ENCODE peak calls at places on chromosomes 13 and 19, in four cellular contexts. E, A, W and R are unnamed samples.

GRCh38 chr13:33678906-33679657 is 138.9 kb upstream of the RFC3 start:
- DNase-seq in E (no peak), A (no peak), W (peak; percentile 77), R (peak; percentile 1)

GRCh38 chr13:59728896-59729545 is 434.7 kb downstream of the DIAPH3 start:
- DNase-seq in W (no peak), E (no peak), A (no peak), R (no peak)

GRCh38 chr19:31541396-31541795 is 192.2 kb upstream of the TSHZ3 start:
- DNase-seq in A (no peak), W (peak; percentile 74), E (no peak), R (no peak)

GRCh38 chr13:97259787-97260641 is 37.9 kb downstream of the MBNL2 start:
- DNase-seq in E (no peak), W (peak; percentile 77), A (no peak), R (peak; percentile 84)

GRCh38 chr19:35143818-35144217 is 763 bp downstream of the FXYD7 start:
- DNase-seq in A (no peak), E (no peak), W (no peak), R (no peak)

GRCh38 chr19:16051254-16052025 is 24.9 kb upstream of the TPM4 start:
- DNase-seq in E (no peak), A (peak; percentile 50), W (no peak), R (no peak)

GRCh38 chr13:84821261-84821660 is 939.0 kb upstream of the SLITRK1 start:
- DNase-seq in E (no peak), W (peak; percentile 13), A (no peak), R (no peak)

GRCh38 chr19:19240476-19240875 is 28.7 kb downstream of the NCAN start:
- DNase-seq in A (no peak), W (no peak), E (no peak), R (no peak)

GRCh38 chr13:76696370-76696769 is 189.8 kb downstream of the KCTD12 start:
- DNase-seq in A (no peak), E (no peak), W (peak; percentile 16), R (peak; percentile 51)

GRCh38 chr13:100100115-100100879 is 11.4 kb downstream of the PCCA start:
- DNase-seq in A (no peak), E (no peak), W (no peak), R (peak; percentile 87)

GRCh38 chr19:40533508-40533907 is 43.2 kb upstream of the SHKBP1 start:
- DNase-seq in W (no peak), E (no peak), A (no peak), R (no peak)

GRCh38 chr13:109271061-109271460 is 515.3 kb downstream of the IRS2 start:
- DNase-seq in E (no peak), W (no peak), A (no peak), R (no peak)

GRCh38 chr13:23185542-23185941 is 4.8 kb downstream of the SGCG start:
- DNase-seq in E (no peak), W (no peak), A (no peak), R (no peak)

GRCh38 chr19:4014541-4015491 is 7.3 kb downstream of the PIAS4 start:
- DNase-seq in A (peak; percentile 84), E (no peak), W (peak; percentile 45), R (no peak)

GRCh38 chr13:20487927-20488326 is 37.7 kb downstream of the CRYL1 start:
- DNase-seq in A (no peak), W (no peak), E (no peak), R (no peak)

GRCh38 chr13:60398438-60398891 is 1.4 kb downstream of the TDRD3 start:
- DNase-seq in A (no peak), E (no peak), W (no peak), R (no peak)

GRCh38 chr13:73171242-73171641 is 112.4 kb downstream of the KLF5 start:
- DNase-seq in E (no peak), A (no peak), W (no peak), R (no peak)

GRCh38 chr13:77176350-77176749 is 149.4 kb upstream of the FBXL3 start:
- DNase-seq in W (no peak), A (no peak), E (no peak), R (peak; percentile 89)

GRCh38 chr13:69108486-69108885 is 999.1 kb upstream of the ATXN8OS start:
- DNase-seq in A (no peak), E (no peak), W (no peak), R (no peak)

GRCh38 chr19:7830823-7831222 is 805 bp downstream of the EVI5L start:
- DNase-seq in A (no peak), E (no peak), W (no peak), R (no peak)

GRCh38 chr13:84358601-84359000 is 476.3 kb upstream of the SLITRK1 start:
- DNase-seq in W (no peak), A (no peak), E (no peak), R (no peak)

GRCh38 chr13:30710442-30710841 is 24.9 kb upstream of the ALOX5AP start:
- DNase-seq in A (no peak), W (no peak), E (no peak), R (no peak)

GRCh38 chr19:13172335-13173128 is 22.3 kb downstream of the IER2 start:
- DNase-seq in E (no peak), A (no peak), W (no peak), R (peak; percentile 83)

GRCh38 chr19:1466461-1467227 is 12.4 kb downstream of the C19orf25 start:
- DNase-seq in E (no peak), W (no peak), A (no peak), R (no peak)

GRCh38 chr19:47391510-47392223 is 27.7 kb downstream of the MEIS3 start:
- DNase-seq in W (peak; percentile 99), A (peak; percentile 95), E (peak; percentile 89), R (peak; percentile 66)

GRCh38 chr19:13012690-13013608 is 17.7 kb downstream of the NFIX start:
- DNase-seq in A (peak; percentile 58), W (peak; percentile 47), E (no peak), R (peak; percentile 63)

GRCh38 chr13:95620498-95621140 is 23.9 kb downstream of the DZIP1 start:
- DNase-seq in W (no peak), A (no peak), E (no peak), R (no peak)

DNA sequence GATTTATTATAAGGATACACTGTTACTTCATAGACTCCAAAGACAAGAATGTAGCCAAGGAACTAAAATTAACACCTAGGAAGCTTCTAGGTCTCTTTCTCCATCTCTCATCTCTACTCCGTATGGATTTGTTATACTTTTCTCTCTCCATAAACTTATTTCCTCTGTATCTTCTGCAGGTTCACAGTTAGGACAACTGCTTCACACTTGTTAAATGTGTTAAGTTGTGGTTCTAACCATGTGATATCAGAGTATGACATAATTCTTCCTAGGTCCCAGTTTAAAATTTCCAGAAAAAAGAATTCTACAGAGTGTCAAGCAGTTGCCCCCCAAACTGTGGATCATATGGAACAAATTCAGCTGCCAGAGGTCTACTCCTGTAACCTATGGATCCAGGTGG is 42.3 kb upstream of the GTF2F2 start:
- DNase-seq in E (no peak), A (no peak), W (no peak), R (no peak)
- H3K56ac ChIP-seq in E (no peak overlapping the region), A (no peak overlapping the region), W (no peak overlapping the region), R (no peak overlapping the region)

GRCh38 chr13:27556109-27556508 is 64.2 kb downstream of the LNX2 start:
- DNase-seq in A (no peak), E (no peak), W (no peak), R (peak; percentile 78)
- H3K56ac ChIP-seq in A (no peak overlapping the region), E (no peak overlapping the region), W (no peak overlapping the region), R (no peak overlapping the region)

GRCh38 chr19:55541091-55541490 is 4.2 kb upstream of the SBK2 start:
- DNase-seq in A (no peak), E (no peak), W (no peak), R (no peak)

GRCh38 chr19:55543567-55543966 is 1.8 kb downstream of the SBK3 start:
- DNase-seq in E (no peak), W (no peak), A (no peak), R (no peak)

GRCh38 chr19:55540619-55541018 is 3.7 kb upstream of the SBK2 start:
- DNase-seq in E (no peak), W (no peak), A (no peak), R (no peak)

GRCh38 chr19:55544014-55544413 is 1.3 kb downstream of the SBK3 start:
- DNase-seq in E (no peak), A (no peak), W (no peak), R (no peak)

DNA sequence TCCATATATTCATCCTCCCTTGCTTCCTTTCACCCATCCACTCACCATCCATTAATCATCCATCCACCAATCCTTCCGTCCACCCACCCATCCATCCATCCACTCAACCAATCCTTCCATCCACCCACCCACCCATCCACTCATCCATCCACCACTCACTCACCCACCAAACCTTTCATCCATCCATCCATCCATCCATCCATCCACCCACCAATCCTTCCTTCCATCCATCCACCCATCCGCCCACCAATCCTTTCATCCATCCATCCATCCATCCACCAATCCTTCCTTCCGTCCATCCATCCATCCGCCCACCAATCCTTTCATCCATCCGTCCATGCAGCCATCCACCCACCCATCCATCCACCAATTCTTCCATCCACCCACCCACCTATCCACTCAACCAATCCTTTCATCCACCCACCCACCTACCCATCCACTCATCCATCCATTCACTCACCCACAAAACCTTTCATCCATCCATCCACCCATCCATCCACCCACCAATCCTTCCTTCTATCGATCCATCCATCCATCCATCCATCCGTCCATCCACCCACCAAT is 3.0 kb downstream of the SBK3 start:
- DNase-seq in A (no peak), W (no peak), E (no peak), R (no peak)
- H3K56ac ChIP-seq in A (no peak overlapping the region), W (no peak overlapping the region), E (peak overlapping the region; percentile 53), R (no peak overlapping the region)

GRCh38 chr19:45133661-45134060 is 27.1 kb downstream of the NKPD1 start:
- DNase-seq in W (no peak), A (no peak), E (no peak), R (no peak)
- H3K56ac ChIP-seq in W (no peak overlapping the region), A (no peak overlapping the region), E (no peak overlapping the region), R (no peak overlapping the region)

GRCh38 chr13:98534821-98535220 is 42.1 kb downstream of the STK24 start:
- DNase-seq in E (no peak), A (no peak), W (no peak), R (no peak)

GRCh38 chr13:98533912-98534311 is 43.0 kb downstream of the STK24 start:
- DNase-seq in E (no peak), A (no peak), W (no peak), R (no peak)

GRCh38 chr13:98537306-98537705 is 39.6 kb downstream of the STK24 start:
- DNase-seq in W (no peak), A (no peak), E (no peak), R (no peak)

GRCh38 chr13:98536729-98537128 is 40.2 kb downstream of the STK24 start:
- DNase-seq in E (no peak), W (no peak), A (no peak), R (no peak)

DNA sequence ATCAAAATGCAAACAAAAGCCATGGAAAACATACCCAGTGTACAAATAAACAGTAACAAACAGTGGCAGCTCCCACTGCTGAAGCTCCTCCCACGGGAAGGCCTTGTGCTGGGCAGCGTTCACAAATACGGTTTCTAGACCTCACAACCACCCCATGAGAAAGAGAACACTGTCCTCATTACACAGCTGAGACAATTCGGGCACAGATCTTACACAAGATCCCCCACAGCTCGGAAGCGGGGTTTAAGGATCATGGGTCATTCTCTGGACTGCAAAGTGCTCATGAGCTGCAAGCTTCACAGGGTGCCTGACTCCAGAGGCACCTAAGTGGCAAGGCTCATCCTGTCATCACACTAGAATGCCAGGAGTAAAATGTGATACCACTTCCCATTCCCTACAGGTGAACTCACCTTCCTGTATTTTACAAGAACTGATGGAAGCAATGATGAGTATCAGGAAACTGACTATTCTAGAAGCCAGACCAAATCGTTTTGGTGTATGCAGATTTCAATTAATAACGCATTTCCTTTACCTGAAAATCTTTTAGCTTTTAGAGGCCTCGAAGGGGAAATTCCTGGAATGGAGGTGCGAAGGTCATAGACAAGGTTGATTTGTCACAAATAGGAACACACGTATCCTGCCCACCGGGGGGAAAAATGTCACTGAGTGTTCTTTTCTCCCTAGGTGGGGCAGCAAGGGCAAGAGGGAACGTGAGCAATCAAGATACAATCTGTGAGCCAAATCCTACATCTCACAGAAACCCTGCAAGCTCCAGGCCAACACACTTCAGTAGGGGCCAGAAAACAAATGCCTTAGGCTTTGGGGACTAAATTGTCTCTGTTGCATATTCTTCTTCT is 41.2 kb downstream of the STK24 start:
- DNase-seq in E (no peak), W (peak; percentile 69), A (no peak), R (no peak)
- H3K56ac ChIP-seq in E (no peak overlapping the region), W (no peak overlapping the region), A (no peak overlapping the region), R (no peak overlapping the region)